ENCODE peak calls at places on chromosome X, in five cellular contexts. H, K, T, R and M are unnamed samples.

GRCh38 chrX:1502241-1502640 is 34.7 kb downstream of the P2RY8 start:
- DNase-seq in H (no peak), K (no peak), T (no peak), R (no peak), M (no peak)

GRCh38 chrX:44903107-44903506 is 30.1 kb downstream of the KDM6A start:
- DNase-seq in H (no peak), K (peak), T (no peak), R (peak), M (no peak)

GRCh38 chrX:45801554-45801953 is 600.9 kb upstream of the DIPK2B start:
- DNase-seq in H (peak), K (peak), T (no peak), R (peak), M (no peak)

GRCh38 chrX:323721-324628 is 5.4 kb upstream of the GTPBP6 start:
- DNase-seq in H (peak), K (peak), T (peak), R (peak), M (peak)

GRCh38 chrX:1075156-1075555 is 137.3 kb downstream of the CRLF2 start:
- DNase-seq in H (no peak), K (no peak), T (no peak), R (no peak), M (no peak)

GRCh38 chrX:153778684-153779101 is 2.1 kb upstream of the SRPK3 start:
- DNase-seq in H (no peak), K (no peak), T (peak), R (no peak), M (peak)

GRCh38 chrX:113059714-113060113 is 219.1 kb upstream of the AMOT start:
- DNase-seq in H (no peak), K (no peak), T (peak), R (no peak), M (no peak)

GRCh38 chrX:148905376-148905775 is 405.0 kb downstream of the AFF2 start:
- DNase-seq in H (no peak), K (no peak), T (no peak), R (no peak), M (no peak)

GRCh38 chrX:45322382-45322781 is 121.7 kb upstream of the DIPK2B start:
- DNase-seq in H (peak), K (peak), T (peak), R (peak), M (no peak)

GRCh38 chrX:68940601-68941000 is 111.8 kb downstream of the EFNB1 start:
- DNase-seq in H (no peak), K (no peak), T (no peak), R (peak), M (no peak)

GRCh38 chrX:146581981-146582712 is 227.4 kb upstream of the CXorf51B start:
- DNase-seq in H (peak), K (no peak), T (no peak), R (no peak), M (no peak)

GRCh38 chrX:46327229-46328081 is 217.8 kb downstream of the ZNF674 start:
- DNase-seq in H (peak), K (no peak), T (peak), R (peak), M (no peak)

GRCh38 chrX:81280148-81280547 is 78.2 kb downstream of the SH3BGRL start:
- DNase-seq in H (no peak), K (no peak), T (no peak), R (no peak), M (no peak)

GRCh38 chrX:78517124-78517523 is 142.0 kb downstream of the RTL3 start:
- DNase-seq in H (no peak), K (no peak), T (no peak), R (peak), M (no peak)

GRCh38 chrX:83759872-83760271 is 101.1 kb upstream of the CYLC1 start:
- DNase-seq in H (peak), K (peak), T (no peak), R (no peak), M (no peak)

GRCh38 chrX:46311581-46312120 is 233.6 kb downstream of the ZNF674 start:
- DNase-seq in H (no peak), K (no peak), T (no peak), R (no peak), M (no peak)

GRCh38 chrX:43868791-43869190 is 13.5 kb downstream of the MAOB start:
- DNase-seq in H (no peak), K (peak), T (no peak), R (no peak), M (no peak)

GRCh38 chrX:40953369-40953768 is 131.9 kb upstream of the USP9X start:
- DNase-seq in H (no peak), K (no peak), T (no peak), R (no peak), M (no peak)

GRCh38 chrX:24513416-24513815 is 48.3 kb downstream of the PDK3 start:
- DNase-seq in H (no peak), K (no peak), T (no peak), R (no peak), M (no peak)

GRCh38 chrX:276588-277171 is 4.5 kb upstream of the PLCXD1 start:
- DNase-seq in H (no peak), K (peak), T (no peak), R (no peak), M (peak)

GRCh38 chrX:39855748-39856129 is 242.0 kb downstream of the BCOR start:
- DNase-seq in H (no peak), K (peak), T (no peak), R (no peak), M (no peak)

GRCh38 chrX:134761788-134762187 is 103.5 kb upstream of the PLAC1 start:
- DNase-seq in H (peak), K (no peak), T (no peak), R (no peak), M (no peak)

GRCh38 chrX:104136241-104137019 is 20.4 kb downstream of the SLC25A53 start:
- DNase-seq in H (peak), K (peak), T (peak), R (peak), M (peak)

GRCh38 chrX:31279359-31279758 is 207.5 kb upstream of the FTHL17 start:
- DNase-seq in H (no peak), K (peak), T (no peak), R (no peak), M (no peak)

GRCh38 chrX:48736878-48737212 is 24.7 kb upstream of the GLOD5 start:
- DNase-seq in H (no peak), K (no peak), T (no peak), R (no peak), M (no peak)
- H3K4me3 ChIP-seq in H (peak), K (peak), T (peak), R (peak), M (no peak)

DNA sequence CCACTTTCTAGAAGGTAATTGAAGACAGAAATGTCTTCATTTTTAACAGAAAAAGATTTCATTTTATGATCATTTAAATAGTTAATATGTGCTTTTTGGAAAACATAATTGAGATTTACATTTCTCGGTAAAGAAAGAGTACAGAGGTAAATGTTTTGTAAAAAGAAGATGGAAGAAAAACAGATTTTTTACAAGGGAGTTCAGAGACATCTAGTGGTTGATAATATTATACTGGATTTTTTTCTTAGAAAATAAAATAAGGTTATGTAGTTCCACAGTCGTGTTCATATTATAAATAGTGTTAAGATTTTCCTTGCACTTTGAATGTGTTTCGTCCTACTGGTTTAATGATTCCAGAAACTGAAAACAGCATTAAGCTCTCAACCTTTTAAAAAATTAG is 60.6 kb downstream of the SMARCA1 start:
- DNase-seq in H (no peak), K (no peak), T (no peak), R (no peak), M (no peak)
- TF ChIP-seq CTCF in H (peak), K (no peak), T (no peak), R (no peak), M (no peak)

GRCh38 chrX:48676893-48677270 is 6.7 kb upstream of the WAS start:
- DNase-seq in H (no peak), K (no peak), T (peak), R (no peak), M (no peak)

GRCh38 chrX:48683411-48683982 is at the start of gene WAS:
- DNase-seq in H (no peak), K (no peak), T (peak), R (no peak), M (no peak)

GRCh38 chrX:48676106-48676892 is 7.3 kb upstream of the WAS start:
- DNase-seq in H (peak), K (peak), T (peak), R (peak), M (peak)

GRCh38 chrX:48681539-48682183 is 1.9 kb upstream of the WAS start:
- DNase-seq in H (no peak), K (no peak), T (no peak), R (no peak), M (no peak)

DNA sequence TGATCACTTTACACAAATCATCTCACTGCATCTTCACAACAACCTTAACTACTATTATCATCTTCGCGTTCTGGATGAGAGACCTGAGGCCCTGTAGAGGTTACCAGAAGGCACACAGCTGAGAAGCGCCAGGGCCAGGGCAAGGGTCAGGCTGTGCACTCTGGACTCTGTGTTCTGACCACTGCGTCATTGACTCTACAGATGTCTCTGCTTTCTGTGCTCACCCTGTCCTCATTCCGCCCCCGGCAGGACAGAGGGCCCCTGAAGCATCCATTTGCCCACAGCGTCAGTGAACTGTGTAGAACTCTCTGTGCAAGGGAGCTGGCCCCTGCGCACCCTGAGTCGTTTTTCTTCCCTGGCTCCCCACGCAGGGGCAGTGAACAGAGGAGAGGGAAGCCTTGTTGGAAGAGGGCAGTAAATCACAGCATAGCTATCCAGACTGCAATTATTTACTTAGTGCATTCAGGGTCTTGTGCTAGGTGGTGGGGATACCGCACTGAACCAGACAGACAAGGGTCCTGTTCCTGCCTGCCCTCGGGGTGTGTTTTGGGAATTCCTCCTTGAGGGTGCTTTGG is 6.1 kb upstream of the WAS start:
- DNase-seq in H (no peak), K (no peak), T (no peak), R (no peak), M (no peak)
- H3K4me3 ChIP-seq in H (peak), K (no peak), T (peak), R (peak), M (peak)

DNA sequence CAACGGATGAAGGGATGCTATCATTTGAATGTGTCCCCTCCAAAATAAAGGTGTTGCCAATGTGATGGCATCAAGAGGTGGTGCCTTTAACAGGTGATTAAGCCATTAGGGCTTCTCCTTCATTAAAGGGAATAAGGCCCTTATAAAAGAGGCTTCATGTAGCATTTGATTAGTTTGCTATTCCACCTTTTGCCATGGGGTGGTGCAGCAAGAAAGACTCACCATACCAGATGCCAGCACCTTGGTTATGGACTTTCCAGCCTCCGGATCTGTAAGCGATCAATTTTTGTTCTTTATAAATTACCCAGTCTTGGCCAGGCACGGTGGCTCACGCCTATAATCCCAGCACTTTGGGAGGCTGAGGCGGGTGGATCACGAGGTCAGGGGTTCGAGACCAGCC is 7.9 kb upstream of the SLC25A43 start:
- DNase-seq in H (no peak), K (peak), T (no peak), R (peak), M (no peak)
- TF ChIP-seq CTCF in H (peak), K (peak), T (no peak), R (peak), M (no peak)

GRCh38 chrX:107117993-107118321 is 665 bp downstream of the RBM41 start:
- DNase-seq in H (no peak), K (no peak), T (no peak), R (no peak), M (no peak)

GRCh38 chrX:107123750-107124149 is 5.1 kb upstream of the RBM41 start:
- DNase-seq in H (no peak), K (no peak), T (no peak), R (no peak), M (no peak)

GRCh38 chrX:107118322-107119147 is at the start of gene RBM41:
- DNase-seq in H (peak), K (peak), T (peak), R (peak), M (peak)

DNA sequence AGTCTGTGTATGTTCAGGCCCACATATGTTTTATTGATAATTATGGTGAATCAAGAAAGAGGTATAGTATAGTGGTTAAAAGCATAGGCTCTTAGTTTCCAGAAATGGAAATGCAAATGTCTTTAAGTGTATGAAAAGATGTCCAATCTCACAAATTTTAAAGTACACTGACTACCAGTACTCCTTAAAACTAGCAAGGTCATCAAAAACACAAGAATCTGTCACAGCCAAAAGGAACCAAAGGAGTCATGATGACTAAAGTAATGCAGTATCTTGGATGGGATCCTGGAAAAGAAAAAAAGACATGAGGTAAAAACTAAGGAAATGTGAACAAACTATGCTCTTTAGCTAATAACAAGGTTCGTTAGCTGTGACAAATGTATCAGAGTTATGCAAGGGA is 659 bp upstream of the RBM41 start:
- DNase-seq in H (no peak), K (no peak), T (no peak), R (no peak), M (no peak)
- H3K4me3 ChIP-seq in H (no peak), K (peak), T (peak), R (no peak), M (peak)

GRCh38 chrX:149939271-149940014 is 1.2 kb upstream of the EOLA2 start:
- DNase-seq in H (peak), K (peak), T (peak), R (peak), M (peak)

GRCh38 chrX:149937881-149938426 is 337 bp downstream of the EOLA2 start:
- DNase-seq in H (no peak), K (peak), T (peak), R (peak), M (no peak)

GRCh38 chrX:149938427-149939270 is at the start of gene EOLA2:
- DNase-seq in H (peak), K (peak), T (peak), R (peak), M (peak)

DNA sequence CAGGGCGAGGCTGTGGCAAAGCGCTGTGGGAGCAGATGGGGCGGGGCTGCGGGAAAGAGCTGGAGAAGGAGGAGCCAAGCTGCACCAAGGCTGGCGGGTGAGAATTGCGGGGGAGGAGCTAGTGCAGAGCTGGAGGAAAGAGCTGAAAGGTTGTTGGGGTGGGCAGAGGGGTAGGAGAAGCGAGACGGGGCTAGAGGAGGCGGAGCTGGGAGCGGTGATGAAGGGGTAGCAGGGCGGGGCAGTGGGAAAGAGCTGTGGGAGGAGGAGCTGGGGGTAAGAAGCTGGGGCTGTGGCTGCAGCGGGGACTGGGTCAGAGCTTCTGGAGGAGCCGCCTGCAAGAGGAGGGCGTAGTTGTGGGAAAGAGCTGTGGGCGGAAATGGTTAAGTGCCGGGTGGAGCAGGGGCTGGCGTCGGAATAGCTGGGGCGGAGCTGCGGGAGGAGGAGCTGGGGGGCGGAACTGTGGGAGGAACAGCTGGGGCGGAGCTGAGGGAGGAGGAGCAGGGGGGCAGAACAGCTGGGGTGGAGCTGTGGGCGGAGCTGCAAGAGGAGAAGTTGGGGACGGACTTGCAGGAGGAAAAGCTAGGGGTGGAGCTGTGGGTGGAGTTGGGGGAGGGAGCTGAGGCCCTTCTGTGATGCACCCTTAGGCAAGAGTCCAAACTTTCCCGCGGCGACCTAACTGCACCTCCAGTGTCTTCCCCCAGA is 1.9 kb upstream of the EOLA2 start:
- DNase-seq in H (peak), K (peak), T (peak), R (peak), M (peak)
- TF ChIP-seq CTCF in H (no peak), K (peak), T (peak), R (no peak), M (peak)

GRCh38 chrX:72268601-72269365 is 8.3 kb downstream of the RPS4X start:
- DNase-seq in H (no peak), K (peak), T (no peak), R (peak), M (no peak)
- H3K4me3 ChIP-seq in H (no peak), K (no peak), T (no peak), R (no peak), M (no peak)